ENCODE peak calls at places on chromosomes 1 and 21, in seven cellular contexts. L, F, C, T, U, O and V are unnamed samples.

GRCh38 chr1:34929497-34929852 is at the start of gene DLGAP3:
- DNase-seq in C (no peak), O (no peak), F (peak; percentile 86), U (no peak), L (no peak), T (peak; percentile 20), V (no peak)

GRCh38 chr1:111369177-111369576 is 58.4 kb downstream of the OVGP1 start:
- DNase-seq in F (no peak), L (no peak), T (peak; percentile 11), O (no peak), U (no peak), C (no peak), V (no peak)

GRCh38 chr1:82538876-82539275 is 738.1 kb downstream of the ADGRL2 start:
- DNase-seq in C (no peak), T (peak; percentile 0), U (peak; percentile 37), L (peak; percentile 74), O (no peak), F (peak; percentile 15), V (no peak)

GRCh38 chr1:41895552-41895951 is 23.2 kb downstream of the HIVEP3 start:
- DNase-seq in L (no peak), T (no peak), F (no peak), O (no peak), C (no peak), U (no peak), V (no peak)

GRCh38 chr1:92502247-92502646 is 15.5 kb upstream of the GFI1 start:
- DNase-seq in L (peak; percentile 54), F (no peak), C (no peak), U (peak; percentile 44), O (no peak), T (peak; percentile 62), V (no peak)

GRCh38 chr1:245440933-245441332 is 286.1 kb downstream of the KIF26B start:
- DNase-seq in U (no peak), F (no peak), O (no peak), L (no peak), T (no peak), C (no peak), V (no peak)

GRCh38 chr1:190667914-190668313 is 190.2 kb upstream of the BRINP3 start:
- DNase-seq in O (no peak), T (no peak), F (no peak), C (no peak), U (no peak), L (no peak), V (no peak)

GRCh38 chr21:35508389-35508888 is 459.3 kb upstream of the RUNX1 start:
- DNase-seq in O (no peak), F (peak; percentile 58), C (peak; percentile 54), U (peak; percentile 56), L (peak; percentile 76), T (peak; percentile 94), V (peak; percentile 74)

GRCh38 chr1:204453141-204453772 is 41.3 kb downstream of the PIK3C2B start:
- DNase-seq in C (no peak), T (no peak), U (no peak), L (no peak), O (peak; percentile 62), F (no peak), V (no peak)

GRCh38 chr1:187551061-187551460 is 722.3 kb downstream of the PLA2G4A start:
- DNase-seq in U (no peak), F (no peak), C (no peak), L (no peak), O (no peak), T (no peak), V (no peak)

GRCh38 chr1:22838965-22839364 is 128.3 kb downstream of the EPHB2 start:
- DNase-seq in U (no peak), F (no peak), L (no peak), O (no peak), C (no peak), T (no peak), V (no peak)

GRCh38 chr21:36596174-36596573 is 102.7 kb upstream of the SIM2 start:
- DNase-seq in L (no peak), U (no peak), T (no peak), F (no peak), C (no peak), O (no peak), V (no peak)

GRCh38 chr1:226737819-226738420 is 1.2 kb downstream of the ITPKB start:
- DNase-seq in L (peak; percentile 22), T (peak; percentile 48), U (peak; percentile 61), C (peak; percentile 35), O (no peak), F (peak; percentile 90), V (peak; percentile 56)

GRCh38 chr1:42756956-42757891 is 9.6 kb downstream of the P3H1 start:
- DNase-seq in U (peak; percentile 49), F (peak; percentile 81), O (no peak), C (no peak), L (peak; percentile 54), T (peak; percentile 70), V (no peak)

GRCh38 chr1:229260297-229260696 is 10.6 kb upstream of the RAB4A start:
- DNase-seq in C (no peak), T (no peak), F (no peak), O (no peak), L (no peak), U (no peak), V (no peak)

GRCh38 chr1:223731076-223731770 is 18.9 kb downstream of the CAPN2 start:
- DNase-seq in L (peak; percentile 80), F (peak; percentile 93), U (no peak), C (peak; percentile 66), O (no peak), T (peak; percentile 86), V (peak; percentile 73)

GRCh38 chr1:167362638-167363037 is 142.0 kb downstream of the POU2F1 start:
- DNase-seq in C (no peak), U (no peak), L (no peak), T (no peak), O (no peak), F (peak; percentile 68), V (no peak)

GRCh38 chr1:76746195-76746594 is 121.1 kb upstream of the ST6GALNAC5 start:
- DNase-seq in C (no peak), F (no peak), L (no peak), U (peak; percentile 41), T (no peak), O (no peak), V (no peak)

GRCh38 chr1:228918335-228918734 is 183.1 kb downstream of the RHOU start:
- DNase-seq in U (no peak), O (no peak), C (no peak), L (no peak), F (no peak), T (no peak), V (no peak)

GRCh38 chr1:173353346-173353745 is 123.8 kb upstream of the PRDX6 start:
- DNase-seq in C (no peak), T (peak; percentile 27), F (no peak), U (no peak), O (no peak), L (no peak), V (no peak)

GRCh38 chr1:224219612-224220011 is 36.6 kb downstream of the DEGS1 start:
- DNase-seq in L (no peak), T (no peak), O (no peak), C (no peak), F (peak; percentile 23), U (no peak), V (no peak)

DNA sequence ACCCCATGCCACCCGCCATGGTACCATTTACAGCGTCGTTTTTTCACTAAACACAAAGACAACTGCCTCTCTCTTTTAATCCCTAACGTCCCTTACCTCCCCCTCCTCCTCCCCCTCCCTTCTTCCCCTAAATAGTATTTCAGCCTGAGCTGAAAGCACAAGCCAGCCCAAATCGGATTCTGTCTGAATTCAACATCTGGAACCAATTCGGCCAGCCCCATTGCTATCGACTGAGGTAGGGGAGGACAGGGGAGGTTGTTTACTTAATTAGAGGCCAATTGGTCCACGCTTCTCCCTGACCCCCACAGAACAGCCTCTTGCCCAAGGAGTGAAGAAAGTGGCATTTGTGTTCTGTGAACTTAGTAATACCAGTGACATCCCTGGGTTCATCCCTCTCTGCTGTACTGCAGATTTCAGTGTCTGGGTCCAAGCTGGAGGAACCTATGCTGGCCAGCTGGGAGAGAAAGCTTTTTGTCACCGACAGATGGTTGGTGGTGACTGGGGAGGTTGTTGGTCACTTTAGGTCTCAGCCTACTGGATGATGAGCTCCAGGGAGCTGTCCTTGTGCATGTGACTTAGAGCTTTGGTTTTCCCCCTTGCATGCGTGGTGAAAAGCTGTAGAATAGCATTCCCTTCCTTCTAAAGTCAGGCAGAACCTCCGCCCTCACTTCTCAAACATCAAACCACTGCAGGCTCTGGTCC is 23.0 kb upstream of the IKBKE start:
- DNase-seq in L (no peak), O (no peak), T (no peak), U (no peak), F (no peak), C (no peak), V (no peak)
- H3K36me3 ChIP-seq in L (peaks cover 50% of the 10 kb centered on the region), O (no peaks in the 10 kb centered on the region), T (peaks cover 18% of the 10 kb centered on the region), U (peaks cover 9% of the 10 kb centered on the region), F (peaks cover 76% of the 10 kb centered on the region), C (peaks cover 81% of the 10 kb centered on the region), V (peaks cover 28% of the 10 kb centered on the region)

DNA sequence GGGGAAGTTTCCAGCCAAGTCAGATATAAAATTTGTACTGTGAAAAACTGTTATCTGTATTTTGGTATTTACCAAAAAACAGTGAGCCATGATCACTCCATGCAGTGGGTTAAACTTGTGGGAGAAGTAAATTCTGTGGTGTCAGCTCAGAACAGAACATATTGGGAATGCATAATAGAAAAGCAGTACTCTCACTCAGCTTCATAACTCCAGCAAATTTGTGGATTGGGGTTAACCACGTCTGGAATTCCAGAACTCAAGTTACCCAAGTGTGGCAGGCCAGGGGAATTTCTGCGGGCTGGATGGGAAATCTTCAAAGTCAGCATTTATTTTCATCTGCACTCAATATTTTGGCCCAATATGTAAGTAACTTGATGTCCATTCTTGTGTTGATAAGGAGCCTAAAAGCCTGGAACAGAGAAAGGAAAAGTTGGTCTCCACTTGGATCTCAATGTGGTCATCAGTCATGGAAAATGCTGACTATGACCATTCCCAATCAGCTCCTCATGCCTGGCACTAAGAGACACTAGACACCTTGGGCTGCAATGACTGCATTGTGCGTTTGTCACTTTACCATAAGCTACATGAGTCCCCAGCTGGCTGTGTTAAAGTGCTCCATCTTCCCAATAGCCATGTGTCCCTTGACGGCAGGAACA is 39.1 kb upstream of the ENAH start:
- DNase-seq in U (peak; percentile 32), O (no peak), C (no peak), T (peak; percentile 93), L (peak; percentile 77), F (no peak), V (no peak)
- H3K27ac ChIP-seq in U (no peak overlapping the region), O (no peak overlapping the region), C (no peak overlapping the region), T (no peak overlapping the region), L (peak overlapping the region; percentile 61), F (peak overlapping the region; percentile 96), V (no peak overlapping the region)

DNA sequence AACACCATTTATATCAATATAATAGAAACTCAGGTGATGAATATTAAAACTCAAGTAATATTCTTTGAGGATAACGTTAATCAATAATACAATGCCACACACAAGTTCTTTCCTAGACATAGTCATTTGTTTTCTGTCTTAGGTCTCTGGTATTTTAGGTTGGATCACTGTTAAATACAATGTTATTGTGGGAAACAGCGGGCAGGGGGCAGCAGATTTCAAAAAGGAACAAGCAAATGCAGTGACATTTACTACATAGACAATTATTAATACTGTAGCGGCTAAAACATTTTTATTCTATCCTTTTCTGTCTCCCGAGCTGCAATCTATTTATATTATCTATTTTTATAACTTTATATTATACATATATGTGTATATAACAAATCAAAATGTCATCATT is 186.4 kb upstream of the ZNHIT6 start:
- DNase-seq in O (no peak), T (peak; percentile 64), U (no peak), F (peak; percentile 71), L (peak; percentile 60), C (peak; percentile 7), V (no peak)
- TF ChIP-seq CTCF in O (peak; percentile 15), T (peak; percentile 62), U (peak; percentile 39), F (peak; percentile 57), L (peak; percentile 70), C (no peak), V (peak; percentile 1)

GRCh38 chr1:54724771-54725170 is 9.1 kb downstream of the TTC4 start:
- DNase-seq in F (no peak), O (no peak), L (no peak), U (no peak), T (no peak), C (no peak), V (no peak)

GRCh38 chr1:54728027-54728426 is 12.4 kb downstream of the TTC4 start:
- DNase-seq in O (no peak), L (no peak), F (no peak), U (no peak), T (no peak), C (no peak), V (no peak)
- H3K36me3 ChIP-seq in O (peaks cover 32% of the 10 kb centered on the region), L (peaks cover 57% of the 10 kb centered on the region), F (peaks cover 73% of the 10 kb centered on the region), U (peaks cover 42% of the 10 kb centered on the region), T (peaks cover 55% of the 10 kb centered on the region), C (peaks cover 100% of the 10 kb centered on the region), V (peaks cover 35% of the 10 kb centered on the region)